ENCODE peak calls at places on chromosomes 13 and 19, in seven cellular contexts. K is AG09309, H is AG04449, E is spleen, J is Caco-2, Y is lower leg skin, M is fibroblast of mammary gland. W is an unnamed sample.

GRCh38 chr19:42207767-42208259 is 9.7 kb downstream of the DEDD2 start:
- DNase-seq in K (no peak), H (peak), E (no peak), J (no peak), Y (no peak), M (peak), W (peak)

GRCh38 chr13:35478384-35479222 is 2.1 kb upstream of the MAB21L1 start:
- DNase-seq in K (no peak), H (no peak), E (peak), J (no peak), Y (no peak), M (no peak), W (no peak)

GRCh38 chr19:12801466-12802266 is at the start of the genes PRDX2 and THSD8:
- DNase-seq in K (no peak), H (no peak), E (peak), J (peak), Y (peak), M (peak), W (no peak)

GRCh38 chr19:56692496-56692895 is 20.9 kb upstream of the ZNF835 start:
- DNase-seq in K (no peak), H (no peak), E (no peak), J (no peak), Y (no peak), M (no peak), W (no peak)

GRCh38 chr13:98171806-98172569 is 5.1 kb downstream of the RNF113B start:
- DNase-seq in K (no peak), H (no peak), E (no peak), J (no peak), Y (peak), M (peak), W (no peak)

GRCh38 chr13:50693755-50694154 is 149.7 kb downstream of the DLEU7 start:
- DNase-seq in K (no peak), H (peak), E (no peak), J (no peak), Y (no peak), M (no peak), W (no peak)

GRCh38 chr19:46611791-46612190 is 10.7 kb downstream of the CALM3 start:
- DNase-seq in K (no peak), H (no peak), E (peak), J (no peak), Y (no peak), M (no peak), W (no peak)

GRCh38 chr13:67772807-67773453 is 542.8 kb upstream of the PCDH9 start:
- DNase-seq in K (no peak), H (no peak), E (peak), J (no peak), Y (no peak), M (no peak), W (no peak)

GRCh38 chr13:113034451-113035208 is 65.6 kb downstream of the MCF2L start:
- DNase-seq in K (no peak), H (no peak), E (no peak), J (no peak), Y (no peak), M (peak), W (peak)

GRCh38 chr19:41698746-41699230 is 9.6 kb upstream of the CEACAM5 start:
- DNase-seq in K (no peak), H (no peak), E (no peak), J (peak), Y (no peak), M (no peak), W (no peak)

GRCh38 chr13:32905864-32906180 is 110.4 kb upstream of the KL start:
- DNase-seq in K (no peak), H (no peak), E (no peak), J (no peak), Y (no peak), M (no peak), W (no peak)

DNA sequence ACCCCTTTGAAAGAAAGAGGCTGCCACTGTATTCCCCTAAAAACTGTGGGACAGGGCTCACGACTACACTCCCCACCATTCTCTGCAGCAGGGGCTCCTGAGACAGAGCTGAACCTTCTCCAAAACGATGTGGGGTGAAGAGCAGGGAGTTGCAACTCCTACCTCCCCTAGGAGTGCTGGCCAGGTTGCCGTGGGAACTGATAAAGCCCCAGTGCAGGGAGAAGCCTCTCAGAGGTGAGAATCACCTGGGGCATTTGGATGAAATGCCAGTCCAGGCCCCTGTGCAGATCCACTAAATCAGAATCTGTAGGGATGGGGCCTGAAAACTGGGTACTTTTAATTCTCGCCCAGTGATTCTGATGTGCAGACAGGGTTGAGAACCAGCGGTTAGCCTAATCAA is 945 bp downstream of the DHRS12 start:
- DNase-seq in K (no peak), H (no peak), E (no peak), J (no peak), Y (no peak), M (no peak), W (no peak)
- H3K4me3 ChIP-seq in K (peak), H (peak), E (peak), J (peak), Y (no peak), M (peak), W (peak)

DNA sequence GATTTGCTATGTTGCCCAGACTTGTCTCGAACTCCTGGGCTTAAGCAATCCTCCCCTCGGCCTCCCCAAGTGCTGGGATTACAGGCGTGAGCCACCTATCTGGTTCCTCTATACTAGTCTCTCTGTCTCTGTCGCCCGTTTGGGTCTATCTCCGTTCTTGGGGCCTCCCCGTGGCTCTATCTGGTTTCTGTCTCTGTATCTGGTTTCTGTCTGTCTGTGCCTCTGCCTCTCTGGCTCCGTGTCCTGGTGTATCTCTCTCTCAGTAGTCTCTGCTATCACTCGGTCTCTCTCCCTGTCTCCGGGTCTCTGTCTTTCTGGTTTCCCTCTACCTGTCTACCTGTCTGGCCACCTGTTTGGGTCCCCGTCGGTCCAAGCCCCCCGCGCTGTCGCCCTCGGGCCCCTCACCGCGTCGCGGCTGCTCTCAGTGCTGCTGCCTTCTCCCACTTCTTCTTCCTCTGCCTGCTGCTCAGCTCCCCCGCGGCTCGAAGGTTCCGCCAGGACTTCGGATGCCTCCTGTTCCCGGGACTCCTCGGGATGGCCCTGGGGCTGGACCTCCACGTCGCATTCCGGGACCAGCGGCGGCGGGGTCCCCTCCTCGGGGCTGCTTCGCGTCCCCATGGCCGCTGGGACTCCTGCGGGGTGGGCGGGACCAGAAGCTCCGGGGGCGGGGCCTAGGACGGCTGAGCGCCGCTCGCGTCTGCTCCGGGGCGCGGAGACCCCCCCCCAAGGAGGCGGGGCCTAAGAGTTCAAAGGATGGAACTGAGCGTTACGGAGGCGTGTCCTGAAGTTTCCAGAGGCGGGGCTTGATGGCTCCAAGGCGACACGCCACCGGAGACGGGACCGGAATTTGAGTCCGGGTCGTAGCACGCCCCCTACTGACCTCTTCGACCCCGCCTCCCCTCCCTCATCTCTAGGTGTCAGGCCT is 783 bp downstream of the PHLDB3 start:
- DNase-seq in K (peak), H (peak), E (peak), J (peak), Y (peak), M (peak), W (peak)
- TF ChIP-seq CTCF in K (no peak), H (no peak), E (no peak), J (peak), Y (no peak), M (no peak), W (no peak)

GRCh38 chr19:8131517-8131916 is 17.9 kb downstream of the FBN3 start:
- DNase-seq in K (no peak), H (no peak), E (no peak), J (no peak), Y (no peak), M (no peak), W (no peak)
- H3K4me3 ChIP-seq in K (no peak), H (no peak), E (no peak), J (no peak), Y (no peak), M (no peak), W (no peak)

GRCh38 chr19:38032151-38032550 is 125.1 kb downstream of the SIPA1L3 start:
- DNase-seq in K (no peak), H (no peak), E (no peak), J (no peak), Y (no peak), M (peak), W (no peak)

GRCh38 chr19:38034153-38034835 is 127.3 kb downstream of the SIPA1L3 start:
- DNase-seq in K (no peak), H (no peak), E (no peak), J (no peak), Y (no peak), M (peak), W (no peak)

GRCh38 chr19:38032951-38033350 is 125.9 kb downstream of the SIPA1L3 start:
- DNase-seq in K (no peak), H (no peak), E (no peak), J (no peak), Y (no peak), M (no peak), W (no peak)

GRCh38 chr19:38035515-38036495 is 128.8 kb downstream of the SIPA1L3 start:
- DNase-seq in K (no peak), H (no peak), E (no peak), J (no peak), Y (no peak), M (peak), W (no peak)

GRCh38 chr19:38033658-38034150 is 126.7 kb downstream of the SIPA1L3 start:
- DNase-seq in K (no peak), H (no peak), E (peak), J (no peak), Y (no peak), M (no peak), W (no peak)
- TF ChIP-seq CTCF in K (no peak), H (no peak), E (no peak), J (no peak), Y (no peak), M (no peak), W (no peak)

DNA sequence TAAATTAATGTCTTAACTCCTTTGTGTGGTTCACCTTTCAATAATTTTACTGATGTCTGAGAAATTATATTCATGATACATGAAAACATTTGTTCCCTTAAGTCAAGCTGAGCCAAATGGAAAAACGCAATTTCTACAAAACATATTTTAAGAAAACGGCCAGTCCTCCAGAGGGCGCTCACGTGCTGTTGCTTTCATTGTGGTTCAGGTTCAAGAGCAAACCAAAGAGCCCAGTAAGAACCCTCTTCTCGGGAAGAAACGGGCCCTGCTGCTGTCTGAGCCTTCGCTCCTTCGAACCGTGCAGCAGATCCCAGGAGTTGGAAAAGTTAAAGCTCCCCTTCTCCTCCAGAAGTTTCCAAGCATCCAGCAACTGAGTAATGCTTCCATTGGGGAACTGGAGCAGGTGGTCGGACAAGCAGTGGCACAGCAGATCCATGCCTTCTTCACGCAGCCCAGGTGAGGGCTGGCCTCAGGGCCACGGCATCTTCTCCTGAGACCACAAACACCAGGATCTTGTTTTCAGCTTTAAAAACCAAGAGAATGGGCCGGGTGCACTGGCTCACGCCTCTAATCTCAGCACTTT is 4.3 kb downstream of the FAAP24 start:
- DNase-seq in K (peak), H (no peak), E (peak), J (peak), Y (peak), M (peak), W (peak)
- H3K4me3 ChIP-seq in K (no peak), H (no peak), E (no peak), J (no peak), Y (no peak), M (no peak), W (no peak)

W was measured in HFF-Myc.